ENCODE peak calls at places on chromosomes 1 and 21, in eight cellular contexts. Q is neural progenitor cell, H is left ventricle myocardium inferior, V is HFF-Myc, C is PC-9, M is fibroblast of lung, L is H1, W is heart right ventricle. I is an unnamed sample.

GRCh38 chr1:26862781-26863676 is at the start of gene SFN:
- DNase-seq in Q (peak), H (no peak), V (no peak), C (peak), M (no peak), L (peak), W (no peak), I (peak)

GRCh38 chr1:33182896-33183295 is 1.1 kb upstream of the TRIM62 start:
- DNase-seq in Q (no peak), H (no peak), V (no peak), C (no peak), M (no peak), L (no peak), W (no peak), I (no peak)

GRCh38 chr1:119736649-119737039 is 24.9 kb downstream of the PHGDH start:
- DNase-seq in Q (no peak), H (no peak), V (no peak), C (no peak), M (no peak), L (no peak), W (no peak), I (no peak)

GRCh38 chr1:46491500-46492268 is 2.0 kb downstream of the DMBX1 start:
- DNase-seq in Q (no peak), H (no peak), V (no peak), C (no peak), M (no peak), L (no peak), W (no peak), I (no peak)

GRCh38 chr21:28142692-28143091 is 850.0 kb downstream of the LTN1 start:
- DNase-seq in Q (no peak), H (no peak), V (peak), C (no peak), M (peak), L (no peak), W (no peak), I (peak)

GRCh38 chr1:240030236-240030635 is 61.4 kb upstream of the FMN2 start:
- DNase-seq in Q (no peak), H (no peak), V (no peak), C (no peak), M (peak), L (no peak), W (no peak), I (no peak)

GRCh38 chr1:209302777-209303642 is 280.5 kb upstream of the CAMK1G start:
- DNase-seq in Q (no peak), H (no peak), V (no peak), C (no peak), M (no peak), L (no peak), W (no peak), I (peak)

GRCh38 chr1:118479351-118479750 is 294.3 kb upstream of the SPAG17 start:
- DNase-seq in Q (no peak), H (no peak), V (no peak), C (no peak), M (no peak), L (no peak), W (no peak), I (no peak)

GRCh38 chr1:37752583-37753471 is 12.1 kb downstream of the EPHA10 start:
- DNase-seq in Q (peak), H (no peak), V (no peak), C (peak), M (peak), L (no peak), W (no peak), I (peak)

GRCh38 chr1:48773133-48773532 is 3.6 kb downstream of the BEND5 start:
- DNase-seq in Q (no peak), H (no peak), V (no peak), C (no peak), M (no peak), L (no peak), W (no peak), I (no peak)

GRCh38 chr21:39048064-39048463 is 135.2 kb downstream of the PSMG1 start:
- DNase-seq in Q (peak), H (no peak), V (no peak), C (peak), M (peak), L (no peak), W (no peak), I (peak)

GRCh38 chr1:28329395-28330153 is 734 bp downstream of the MED18 start:
- DNase-seq in Q (peak), H (no peak), V (no peak), C (no peak), M (peak), L (no peak), W (peak), I (no peak)

GRCh38 chr1:53672243-53672642 is 66.7 kb downstream of the GLIS1 start:
- DNase-seq in Q (no peak), H (no peak), V (no peak), C (no peak), M (no peak), L (no peak), W (no peak), I (no peak)

GRCh38 chr21:36917487-36918158 is 48.8 kb downstream of the HLCS start:
- DNase-seq in Q (peak), H (no peak), V (no peak), C (peak), M (peak), L (peak), W (no peak), I (peak)

GRCh38 chr1:163673756-163674155 is 352.0 kb downstream of the NUF2 start:
- DNase-seq in Q (no peak), H (no peak), V (no peak), C (no peak), M (peak), L (no peak), W (no peak), I (no peak)

GRCh38 chr1:56686171-56686570 is 41.1 kb downstream of the PRKAA2 start:
- DNase-seq in Q (no peak), H (no peak), V (no peak), C (peak), M (peak), L (no peak), W (no peak), I (peak)

GRCh38 chr1:85628791-85629531 is 48.4 kb downstream of the CCN1 start:
- DNase-seq in Q (peak), H (peak), V (peak), C (peak), M (peak), L (no peak), W (peak), I (peak)

GRCh38 chr1:87182611-87183010 is 146.1 kb upstream of the LMO4 start:
- DNase-seq in Q (no peak), H (no peak), V (no peak), C (no peak), M (no peak), L (no peak), W (no peak), I (peak)

GRCh38 chr1:11980676-11980972 is 380 bp downstream of the MFN2 start:
- DNase-seq in Q (no peak), H (no peak), V (no peak), C (no peak), M (no peak), L (no peak), W (no peak), I (peak)

GRCh38 chr1:96978431-96978830 is 256.8 kb downstream of the PTBP2 start:
- DNase-seq in Q (no peak), H (no peak), V (no peak), C (no peak), M (no peak), L (no peak), W (no peak), I (no peak)

GRCh38 chr1:211613951-211614350 is 35.0 kb upstream of the SLC30A1 start:
- DNase-seq in Q (no peak), H (no peak), V (no peak), C (no peak), M (peak), L (no peak), W (no peak), I (no peak)

GRCh38 chr1:210376836-210377377 is 48.2 kb downstream of the HHAT start:
- DNase-seq in Q (no peak), H (no peak), V (no peak), C (no peak), M (peak), L (no peak), W (no peak), I (no peak)

GRCh38 chr1:69497847-69498246 is 69.9 kb upstream of the LRRC7 start:
- DNase-seq in Q (no peak), H (no peak), V (no peak), C (no peak), M (peak), L (no peak), W (no peak), I (no peak)

GRCh38 chr1:175045519-175045918 is 22.1 kb upstream of the TNN start:
- DNase-seq in Q (no peak), H (no peak), V (no peak), C (no peak), M (no peak), L (no peak), W (no peak), I (no peak)

GRCh38 chr1:83763281-83764095 is 235.4 kb downstream of the TTLL7 start:
- DNase-seq in Q (no peak), H (no peak), V (no peak), C (no peak), M (no peak), L (no peak), W (no peak), I (no peak)

GRCh38 chr21:46062471-46063211 is 35.3 kb upstream of the COL6A2 start:
- DNase-seq in Q (no peak), H (no peak), V (no peak), C (no peak), M (no peak), L (no peak), W (no peak), I (no peak)

GRCh38 chr1:215887618-215888017 is 320.5 kb downstream of the KCTD3 start:
- DNase-seq in Q (no peak), H (no peak), V (no peak), C (no peak), M (no peak), L (no peak), W (no peak), I (no peak)

GRCh38 chr21:33747420-33747819 is 105.1 kb downstream of the ITSN1 start:
- DNase-seq in Q (no peak), H (no peak), V (no peak), C (no peak), M (no peak), L (no peak), W (no peak), I (no peak)

GRCh38 chr1:30661311-30661710 is 62.1 kb downstream of the MATN1 start:
- DNase-seq in Q (no peak), H (no peak), V (no peak), C (no peak), M (no peak), L (no peak), W (no peak), I (no peak)

GRCh38 chr1:223549740-223550139 is 115.8 kb downstream of the CAPN8 start:
- DNase-seq in Q (no peak), H (no peak), V (no peak), C (no peak), M (no peak), L (no peak), W (no peak), I (no peak)

GRCh38 chr1:242847390-242847993 is 323.0 kb upstream of the PLD5 start:
- DNase-seq in Q (peak), H (no peak), V (no peak), C (no peak), M (peak), L (no peak), W (no peak), I (peak)

GRCh38 chr1:198283222-198283621 is 126.4 kb downstream of the NEK7 start:
- DNase-seq in Q (no peak), H (no peak), V (no peak), C (no peak), M (peak), L (no peak), W (no peak), I (no peak)

GRCh38 chr1:91226741-91227140 is 177.9 kb downstream of the HFM1 start:
- DNase-seq in Q (no peak), H (no peak), V (no peak), C (no peak), M (no peak), L (no peak), W (no peak), I (peak)

GRCh38 chr1:156495401-156496140 is 5.0 kb downstream of the MEF2D start:
- DNase-seq in Q (no peak), H (peak), V (no peak), C (no peak), M (no peak), L (no peak), W (peak), I (no peak)

GRCh38 chr1:97925161-97925560 is 4.3 kb upstream of the DPYD start:
- DNase-seq in Q (no peak), H (no peak), V (no peak), C (no peak), M (no peak), L (no peak), W (no peak), I (no peak)

GRCh38 chr1:234960722-234961467 is 167.7 kb downstream of the TOMM20 start:
- DNase-seq in Q (no peak), H (no peak), V (no peak), C (peak), M (peak), L (no peak), W (no peak), I (peak)

GRCh38 chr1:17502326-17502778 is 37.1 kb upstream of the ARHGEF10L start:
- DNase-seq in Q (peak), H (peak), V (peak), C (peak), M (peak), L (peak), W (peak), I (peak)

GRCh38 chr1:59156526-59157196 is 140.2 kb upstream of the FGGY start:
- DNase-seq in Q (peak), H (no peak), V (no peak), C (no peak), M (peak), L (no peak), W (no peak), I (no peak)

DNA sequence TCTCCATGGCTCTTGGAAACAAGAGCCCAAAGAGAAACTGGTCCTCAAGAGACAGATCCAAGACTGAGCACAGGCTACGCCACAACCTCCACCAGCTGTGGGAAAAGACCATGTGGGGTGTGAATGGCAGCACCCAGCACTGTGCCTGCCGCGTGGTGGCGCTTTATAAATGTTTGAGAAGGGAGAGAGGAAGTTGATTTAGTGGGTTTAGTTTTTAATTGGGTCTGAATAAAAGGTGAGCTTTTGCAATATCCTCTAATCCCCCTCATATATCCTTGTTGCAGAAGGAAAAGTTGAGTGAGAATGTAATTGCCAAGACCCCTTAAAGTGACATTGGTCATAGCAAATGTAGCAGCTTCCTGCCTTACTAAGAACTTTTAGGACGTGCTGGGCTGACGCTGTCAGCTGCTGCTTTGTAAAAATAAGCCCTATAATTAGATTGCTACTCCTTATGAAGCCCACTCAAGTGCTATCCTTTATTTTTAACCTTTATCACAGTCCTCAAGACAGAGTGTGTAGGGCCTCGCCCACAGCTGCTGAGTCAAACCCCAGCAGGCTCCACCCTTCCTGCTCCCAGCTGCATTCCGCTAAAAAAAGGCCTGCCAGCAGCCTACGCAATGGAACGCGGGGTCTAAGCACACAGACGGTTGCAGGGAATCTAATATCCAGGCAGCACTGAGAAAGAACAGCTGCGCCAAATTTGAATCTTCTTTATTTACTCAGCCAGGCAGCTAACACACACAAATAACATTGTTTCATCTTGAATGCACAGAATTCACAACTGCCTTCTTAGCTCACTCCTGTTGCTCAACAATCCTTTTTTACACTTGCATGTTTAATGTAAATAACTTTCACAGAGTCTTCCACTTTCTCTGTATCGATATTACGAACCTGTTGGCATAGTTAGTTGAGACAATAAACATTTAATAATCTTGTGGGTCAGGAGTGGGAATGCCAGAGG is 47.3 kb upstream of the PRDX6 start:
- DNase-seq in Q (peak), H (peak), V (peak), C (peak), M (peak), L (peak), W (peak), I (peak)
- H3K4me3 ChIP-seq in Q (peak), H (peak), V (peak), C (peak), M (peak), L (no peak), W (peak), I (no peak)

GRCh38 chr1:159843459-159843858 is 16.8 kb downstream of the SLAMF8 start:
- DNase-seq in Q (no peak), H (no peak), V (no peak), C (no peak), M (peak), L (no peak), W (no peak), I (peak)
- TF ChIP-seq CTCF in Q (no peak), H (no peak), V (no peak), C (no peak), M (no peak), L (no peak), W (no peak), I (no peak)

GRCh38 chr1:40880813-40881549 is 18.8 kb upstream of the CITED4 start:
- DNase-seq in Q (no peak), H (no peak), V (no peak), C (no peak), M (no peak), L (no peak), W (no peak), I (peak)

GRCh38 chr1:40887012-40887378 is 24.8 kb upstream of the CITED4 start:
- DNase-seq in Q (no peak), H (no peak), V (no peak), C (no peak), M (no peak), L (no peak), W (no peak), I (peak)

GRCh38 chr1:40886318-40887011 is 24.3 kb upstream of the CITED4 start:
- DNase-seq in Q (no peak), H (no peak), V (no peak), C (no peak), M (no peak), L (no peak), W (no peak), I (peak)

GRCh38 chr1:40887652-40888051 is 25.5 kb upstream of the CITED4 start:
- DNase-seq in Q (no peak), H (no peak), V (no peak), C (no peak), M (no peak), L (no peak), W (no peak), I (no peak)

DNA sequence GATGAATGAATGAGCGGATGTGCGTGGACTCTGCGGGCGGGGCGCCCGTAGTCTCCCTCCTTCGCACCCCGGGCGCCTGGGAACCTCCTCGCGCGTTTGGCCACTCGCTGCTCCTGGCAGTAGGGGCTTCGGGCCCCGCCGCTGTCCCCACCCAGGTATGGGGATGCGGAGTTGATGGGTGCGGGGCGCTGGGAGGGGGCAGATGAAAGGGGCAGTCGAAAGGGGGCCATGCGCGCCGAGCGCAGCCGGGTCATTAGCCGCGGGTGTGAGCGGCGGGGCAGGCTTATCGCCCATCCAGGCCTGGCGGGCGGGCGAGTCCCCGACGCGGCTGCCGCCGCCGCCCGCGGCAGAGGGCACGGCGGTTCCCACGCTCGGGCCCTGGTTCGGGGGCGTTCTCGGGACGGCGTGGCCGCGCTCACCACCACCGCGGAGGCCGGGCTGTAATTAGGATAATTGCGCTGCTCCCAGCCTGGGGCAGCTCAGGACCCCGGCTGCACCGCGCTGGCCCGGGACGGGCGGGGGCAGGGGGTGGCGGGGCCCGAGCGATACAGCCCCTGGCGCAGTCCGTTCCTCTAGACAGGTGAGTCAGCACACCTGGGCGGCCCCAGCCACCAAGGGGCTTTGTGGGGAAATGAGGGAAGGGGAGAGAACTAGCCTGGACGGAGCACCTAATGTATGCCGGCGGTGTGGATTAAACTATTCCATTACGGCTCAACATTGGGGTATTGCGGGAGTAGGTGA is 22.1 kb upstream of the CITED4 start:
- DNase-seq in Q (no peak), H (no peak), V (no peak), C (no peak), M (no peak), L (no peak), W (no peak), I (no peak)
- H3K4me3 ChIP-seq in Q (peak), H (peak), V (no peak), C (no peak), M (no peak), L (peak), W (peak), I (no peak)

GRCh38 chr1:937521-937920 is 13.8 kb downstream of the SAMD11 start:
- DNase-seq in Q (no peak), H (no peak), V (no peak), C (no peak), M (no peak), L (no peak), W (no peak), I (no peak)

GRCh38 chr1:936865-937264 is 13.1 kb downstream of the SAMD11 start:
- DNase-seq in Q (no peak), H (no peak), V (no peak), C (no peak), M (no peak), L (no peak), W (no peak), I (no peak)

GRCh38 chr1:939511-940107 is 15.9 kb downstream of the SAMD11 start:
- DNase-seq in Q (no peak), H (no peak), V (no peak), C (no peak), M (no peak), L (no peak), W (no peak), I (no peak)

GRCh38 chr1:938711-939504 is 15.2 kb downstream of the SAMD11 start:
- DNase-seq in Q (peak), H (no peak), V (no peak), C (no peak), M (no peak), L (no peak), W (no peak), I (no peak)

DNA sequence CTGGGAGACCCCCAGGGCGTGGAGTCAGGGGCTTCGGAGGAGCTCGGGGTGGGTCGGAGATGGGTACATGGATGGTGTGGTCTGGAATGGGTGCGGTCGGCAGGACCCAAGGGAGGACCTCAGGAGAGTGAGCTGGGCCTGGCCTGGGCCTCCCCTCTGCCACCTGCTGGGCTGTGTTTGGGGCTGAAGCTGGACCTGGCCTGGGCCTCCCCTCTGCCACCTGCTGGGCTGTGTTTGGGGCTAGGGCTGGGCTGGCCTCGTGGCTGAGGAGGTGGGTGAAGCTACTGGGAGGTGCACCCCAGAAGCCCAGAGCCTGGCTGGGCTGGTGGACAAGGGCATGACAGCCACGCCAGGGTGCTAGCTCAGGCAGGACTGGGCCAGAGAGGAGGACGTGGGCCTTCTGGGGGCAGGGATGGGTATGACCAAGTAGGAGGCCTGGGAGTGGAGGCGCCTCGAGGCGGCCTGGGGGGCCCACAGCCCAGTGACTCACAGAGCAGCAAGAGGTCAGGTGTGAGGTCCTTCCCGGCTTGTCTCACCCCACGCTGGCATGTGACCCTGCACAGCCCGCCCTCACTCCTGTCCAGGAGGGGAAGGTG is 14.5 kb downstream of the SAMD11 start:
- DNase-seq in Q (no peak), H (no peak), V (no peak), C (peak), M (peak), L (no peak), W (no peak), I (peak)
- TF ChIP-seq CTCF in Q (no peak), H (peak), V (peak), C (peak), M (peak), L (no peak), W (peak), I (peak)

I was measured in epithelial cell of esophagus.